ENCODE peak calls at places on chromosomes 7 and 10, in seven cellular contexts. O is heart left ventricle; Z is effector memory CD4-positive, alpha-beta T cell; F is CD4-positive, alpha-beta memory T cell; I is heart right ventricle; U is lung; E is aorta. J is an unnamed sample.

GRCh38 chr10:17059197-17059688 is 70.4 kb downstream of the CUBN start:
- DNase-seq in I (no peak), F (no peak), Z (no peak), U (no peak), E (no peak), O (no peak), J (no peak)

GRCh38 chr7:78134256-78134655 is 335.7 kb downstream of the PHTF2 start:
- DNase-seq in E (no peak), F (no peak), I (no peak), U (no peak), Z (no peak), O (no peak), J (peak; percentile 4)

GRCh38 chr7:138169441-138169851 is 93.2 kb downstream of the AKR1D1 start:
- DNase-seq in O (no peak), F (no peak), Z (no peak), E (no peak), U (no peak), I (no peak), J (no peak)

GRCh38 chr10:70816220-70816894 is 609 bp downstream of the SGPL1 start:
- DNase-seq in U (peak; percentile 75), Z (peak; percentile 20), O (peak; percentile 60), I (peak; percentile 48), F (peak; percentile 28), E (peak; percentile 82), J (peak; percentile 34)

GRCh38 chr7:99694201-99694911 is 14.6 kb upstream of the CYP3A5 start:
- DNase-seq in Z (no peak), U (no peak), I (no peak), F (no peak), E (no peak), O (no peak), J (no peak)

GRCh38 chr7:107479303-107479702 is 9.4 kb downstream of the GPR22 start:
- DNase-seq in U (no peak), E (no peak), I (no peak), Z (no peak), O (no peak), F (no peak), J (no peak)

GRCh38 chr10:79079074-79079397 is 10.3 kb downstream of the ZMIZ1 start:
- DNase-seq in O (no peak), I (no peak), Z (no peak), U (no peak), F (no peak), E (no peak), J (no peak)

GRCh38 chr7:125563557-125563956 is 633.9 kb upstream of the POT1 start:
- DNase-seq in O (no peak), E (no peak), Z (no peak), U (no peak), F (no peak), I (no peak), J (no peak)

GRCh38 chr7:92645531-92646061 is 55.4 kb upstream of the FAM133B start:
- DNase-seq in U (no peak), I (no peak), F (no peak), Z (no peak), O (no peak), E (no peak), J (no peak)

DNA sequence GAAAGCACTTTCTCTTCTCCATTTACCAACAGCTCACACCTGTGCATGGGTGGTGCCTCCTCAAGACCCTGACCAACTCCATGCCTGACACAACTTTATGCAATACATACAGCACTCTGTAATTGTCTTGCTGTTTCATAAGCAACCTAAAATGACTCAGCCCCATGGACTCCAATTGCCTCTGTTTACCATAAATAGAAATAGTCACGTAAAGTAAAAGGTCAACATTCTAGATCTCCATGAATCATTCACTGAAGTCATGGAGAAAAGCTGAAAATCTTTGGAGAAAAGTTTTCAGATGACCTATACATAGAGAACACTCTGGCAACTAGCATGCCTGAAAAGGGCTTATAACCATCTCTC is 95.7 kb upstream of the KCNIP2 start:
- DNase-seq in Z (no peak), O (no peak), E (no peak), U (no peak), F (no peak), I (no peak), J (no peak)
- H3K27ac ChIP-seq in Z (no peak overlapping the region), O (peak overlapping the region; percentile 82), E (peak overlapping the region; percentile 87), U (peak overlapping the region; percentile 92), F (no peak overlapping the region), I (peak overlapping the region; percentile 13), J (no peak overlapping the region)

GRCh38 chr7:76108540-76109233 is 60.8 kb downstream of the MDH2 start:
- DNase-seq in I (peak; percentile 13), E (peak; percentile 54), Z (no peak), F (no peak), O (peak; percentile 18), U (peak; percentile 52), J (no peak)
- H3K4me1 ChIP-seq in I (no peaks in the 10 kb centered on the region), E (no peaks in the 10 kb centered on the region), Z (no peaks in the 10 kb centered on the region), F (no peaks in the 10 kb centered on the region), O (no peaks in the 10 kb centered on the region), U (no peaks in the 10 kb centered on the region), J (no peaks in the 10 kb centered on the region)

DNA sequence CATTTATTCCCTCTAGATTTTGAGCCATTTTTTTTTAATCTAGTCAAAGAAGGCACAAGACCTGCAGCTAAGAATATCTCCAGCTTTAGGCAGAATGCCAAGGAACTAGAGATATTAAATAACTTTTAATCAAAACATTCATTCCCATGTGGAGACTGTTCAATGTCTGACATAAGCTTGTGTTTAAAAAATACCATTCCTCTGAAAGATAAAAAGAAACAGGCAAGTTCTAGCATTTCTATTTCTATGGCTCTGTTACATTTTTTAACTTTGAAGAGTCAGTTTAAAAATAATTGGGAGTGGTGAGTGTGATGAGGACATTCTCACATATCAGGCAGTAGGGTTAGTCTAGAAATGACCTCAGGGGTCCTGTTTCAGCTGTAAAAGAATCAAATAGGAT is 48.0 kb downstream of the RHOBTB1 start:
- DNase-seq in Z (no peak), O (no peak), E (no peak), U (no peak), F (no peak), I (no peak), J (no peak)
- H3K27ac ChIP-seq in Z (no peak overlapping the region), O (peak overlapping the region; percentile 70), E (no peak overlapping the region), U (peak overlapping the region; percentile 78), F (no peak overlapping the region), I (no peak overlapping the region), J (no peak overlapping the region)

DNA sequence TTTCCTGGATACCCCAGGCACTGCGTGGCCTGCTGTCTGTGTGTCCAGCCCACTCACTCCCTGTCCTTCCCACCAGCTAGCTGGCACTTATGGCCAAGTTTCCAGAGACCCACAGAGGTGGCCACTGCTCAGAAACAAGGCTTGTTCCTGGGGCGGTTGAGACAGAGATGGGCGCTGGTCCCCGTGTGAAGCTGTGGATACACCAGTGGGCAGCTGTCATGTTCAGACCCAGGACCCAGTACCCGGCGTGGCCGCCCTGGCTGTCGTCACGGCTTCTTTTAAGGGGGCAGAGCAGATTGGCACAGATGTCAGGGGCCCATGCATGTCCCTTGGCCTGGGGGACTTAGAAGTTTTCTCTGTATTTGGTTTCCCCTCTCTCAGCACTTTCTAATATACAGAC is 36.3 kb downstream of the FOXL3 start:
- DNase-seq in F (no peak), I (no peak), U (no peak), E (no peak), Z (no peak), O (no peak), J (no peak)
- H3K4me1 ChIP-seq in F (peaks cover 7% of the 10 kb centered on the region), I (no peaks in the 10 kb centered on the region), U (no peaks in the 10 kb centered on the region), E (no peaks in the 10 kb centered on the region), Z (no peaks in the 10 kb centered on the region), O (peaks cover 4% of the 10 kb centered on the region), J (no peaks in the 10 kb centered on the region)

GRCh38 chr7:121519548-121520521 is 123.7 kb upstream of the FAM3C start:
- DNase-seq in U (no peak), Z (no peak), F (no peak), E (peak; percentile 46), I (peak; percentile 38), O (peak; percentile 37), J (no peak)
- H3K27ac ChIP-seq in U (no peak overlapping the region), Z (no peak overlapping the region), F (no peak overlapping the region), E (no peak overlapping the region), I (no peak overlapping the region), O (peak overlapping the region; percentile 39), J (no peak overlapping the region)

DNA sequence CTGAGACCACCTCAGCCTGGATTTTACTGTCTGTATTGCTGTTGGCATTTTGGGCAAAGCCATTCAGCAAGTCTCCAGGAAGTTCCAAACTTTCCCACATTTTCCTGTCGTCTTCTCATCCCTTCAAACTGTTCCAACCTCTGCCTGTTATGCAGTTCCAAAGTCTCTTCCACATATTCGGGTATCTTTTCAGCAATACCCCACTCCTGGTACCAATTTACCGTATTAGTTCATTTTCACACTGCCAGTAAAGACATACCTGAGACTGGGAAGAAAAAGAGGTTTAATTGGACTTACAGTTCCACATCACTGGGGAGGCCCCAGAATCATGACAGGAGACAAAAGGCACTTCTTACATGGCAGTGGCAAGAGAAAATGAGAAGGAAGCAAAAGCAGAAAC is 62.8 kb downstream of the INPP5A start:
- DNase-seq in I (no peak), E (no peak), F (no peak), U (no peak), Z (no peak), O (no peak), J (no peak)
- H3K4me1 ChIP-seq in I (peaks cover 11% of the 10 kb centered on the region), E (peaks cover 4% of the 10 kb centered on the region), F (no peaks in the 10 kb centered on the region), U (no peaks in the 10 kb centered on the region), Z (no peaks in the 10 kb centered on the region), O (peaks cover 26% of the 10 kb centered on the region), J (peaks cover 2% of the 10 kb centered on the region)

DNA sequence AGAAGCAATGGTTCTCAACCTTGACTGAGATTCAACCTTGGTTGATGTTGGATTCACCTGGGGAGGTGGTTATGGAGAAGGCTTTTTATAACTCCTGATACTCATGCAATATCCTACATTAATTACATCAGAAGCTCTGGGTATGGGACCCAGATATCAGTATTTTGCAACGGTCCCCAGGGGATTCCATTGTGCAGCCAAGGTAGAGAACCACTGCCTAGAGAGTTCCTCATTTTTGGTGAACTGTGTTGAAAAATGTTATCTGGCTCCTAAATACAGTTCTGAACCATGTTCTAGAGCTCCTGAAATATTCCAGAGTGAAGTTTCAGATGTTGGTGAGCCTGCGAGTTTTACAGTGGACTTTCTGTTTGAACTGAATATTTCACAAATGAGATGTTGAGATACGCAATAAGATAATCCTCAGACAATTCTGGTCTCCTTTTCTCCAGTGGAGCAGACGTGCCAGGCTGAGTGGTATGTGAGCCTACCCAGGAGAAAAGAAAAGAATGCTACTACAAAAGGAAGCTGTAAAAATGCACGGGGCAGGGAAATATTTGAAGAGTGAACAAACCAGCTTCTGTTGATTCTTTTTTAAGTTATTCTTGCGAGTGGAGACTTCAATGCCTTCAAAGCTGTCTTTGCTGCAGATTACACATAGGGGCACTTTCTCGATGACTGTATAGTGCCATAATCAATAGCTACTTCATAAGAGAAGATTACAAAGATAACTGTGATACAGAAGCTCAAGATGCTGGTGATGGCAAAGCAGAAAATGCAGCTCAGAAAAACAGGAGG is 13.6 kb upstream of the C10orf120 start:
- DNase-seq in E (no peak), F (no peak), Z (no peak), I (no peak), U (no peak), O (no peak), J (no peak)
- H3K27ac ChIP-seq in E (no peak overlapping the region), F (no peak overlapping the region), Z (no peak overlapping the region), I (no peak overlapping the region), U (no peak overlapping the region), O (no peak overlapping the region), J (no peak overlapping the region)

GRCh38 chr7:66748791-66749190 is 8.3 kb downstream of the RABGEF1 start:
- DNase-seq in I (peak; percentile 73), Z (no peak), F (no peak), U (peak; percentile 59), E (no peak), O (peak; percentile 74), J (no peak)

GRCh38 chr7:66751945-66752344 is 11.4 kb downstream of the RABGEF1 start:
- DNase-seq in F (no peak), E (no peak), O (no peak), I (no peak), Z (no peak), U (no peak), J (no peak)

GRCh38 chr7:66747385-66748126 is 7.0 kb downstream of the RABGEF1 start:
- DNase-seq in F (no peak), I (no peak), O (no peak), E (no peak), Z (no peak), U (no peak), J (no peak)

GRCh38 chr7:66748127-66748511 is 7.6 kb downstream of the RABGEF1 start:
- DNase-seq in I (no peak), F (no peak), Z (no peak), O (no peak), U (no peak), E (no peak), J (no peak)
- H3K4me1 ChIP-seq in I (peaks cover 28% of the 10 kb centered on the region), F (no peaks in the 10 kb centered on the region), Z (no peaks in the 10 kb centered on the region), O (peaks cover 20% of the 10 kb centered on the region), U (peaks cover 7% of the 10 kb centered on the region), E (peaks cover 5% of the 10 kb centered on the region), J (no peaks in the 10 kb centered on the region)